ENCODE peak calls at places on chromosome 2, in four cellular contexts. R is left lung, B is epithelial cell of esophagus, L is BJ. G is an unnamed sample.

GRCh38 chr2:960064-960736 is 9.6 kb downstream of the SNTG2 start:
- DNase-seq in L (no peak), R (no peak), B (no peak), G (no peak)

GRCh38 chr2:240387669-240388358 is 47.6 kb upstream of the GPC1 start:
- DNase-seq in L (peak), B (peak), R (peak), G (peak)

GRCh38 chr2:231260442-231260841 is 62.0 kb downstream of the ARMC9 start:
- DNase-seq in R (no peak), B (no peak), L (no peak), G (no peak)

GRCh38 chr2:151886235-151886634 is 58.0 kb upstream of the ARL5A start:
- DNase-seq in B (peak), R (no peak), L (no peak), G (no peak)

GRCh38 chr2:120780402-120780801 is 44.7 kb downstream of the GLI2 start:
- DNase-seq in R (peak), L (no peak), B (no peak), G (no peak)

GRCh38 chr2:9984861-9985480 is 33.5 kb downstream of the GRHL1 start:
- DNase-seq in R (no peak), B (no peak), L (peak), G (no peak)

GRCh38 chr2:241967745-241968144 is 98.2 kb downstream of the RTP5 start:
- DNase-seq in L (no peak), B (no peak), R (no peak), G (no peak)

GRCh38 chr2:203861607-203862006 is 6.0 kb upstream of the CTLA4 start:
- DNase-seq in L (no peak), B (no peak), R (no peak), G (no peak)

GRCh38 chr2:65434592-65435241 is 2.3 kb upstream of the SPRED2 start:
- DNase-seq in R (no peak), B (no peak), L (no peak), G (no peak)

GRCh38 chr2:96773922-96774321 is 13.2 kb downstream of the CNNM4 start:
- DNase-seq in L (no peak), R (no peak), B (no peak), G (no peak)

GRCh38 chr2:143513081-143513480 is 383.9 kb downstream of the ARHGAP15 start:
- DNase-seq in L (peak), B (peak), R (no peak), G (peak)

GRCh38 chr2:44033947-44034346 is 38.2 kb upstream of the LRPPRC start:
- DNase-seq in L (no peak), R (no peak), B (no peak), G (no peak)

GRCh38 chr2:104867351-104868080 is 13.6 kb downstream of the POU3F3 start:
- DNase-seq in L (no peak), B (no peak), R (peak), G (no peak)

GRCh38 chr2:102147935-102148334 is 5.4 kb downstream of the IL1R1 start:
- DNase-seq in L (no peak), R (no peak), B (no peak), G (no peak)

GRCh38 chr2:173136614-173137013 is 61.0 kb downstream of the MAP3K20 start:
- DNase-seq in L (no peak), R (no peak), B (no peak), G (no peak)

GRCh38 chr2:75560768-75561565 is at the start of gene EVA1A:
- DNase-seq in R (peak), L (peak), B (peak), G (no peak)

GRCh38 chr2:191382801-191383200 is 137.6 kb downstream of the MYO1B start:
- DNase-seq in L (no peak), B (peak), R (no peak), G (peak)

GRCh38 chr2:179817181-179817841 is 44.1 kb downstream of the ZNF385B start:
- DNase-seq in L (no peak), B (no peak), R (no peak), G (no peak)

GRCh38 chr2:81658227-81658626 is 1353.7 kb upstream of the LRRTM1 start:
- DNase-seq in R (no peak), L (no peak), B (peak), G (no peak)

GRCh38 chr2:67037655-67038054 is 359.5 kb upstream of the ETAA1 start:
- DNase-seq in B (no peak), L (no peak), R (no peak), G (no peak)

GRCh38 chr2:113234721-113235346 is 43.9 kb downstream of the PAX8 start:
- DNase-seq in R (no peak), L (no peak), B (no peak), G (no peak)
- TF ChIP-seq CTCF in R (no peak), L (no peak), B (no peak), G (no peak)

DNA sequence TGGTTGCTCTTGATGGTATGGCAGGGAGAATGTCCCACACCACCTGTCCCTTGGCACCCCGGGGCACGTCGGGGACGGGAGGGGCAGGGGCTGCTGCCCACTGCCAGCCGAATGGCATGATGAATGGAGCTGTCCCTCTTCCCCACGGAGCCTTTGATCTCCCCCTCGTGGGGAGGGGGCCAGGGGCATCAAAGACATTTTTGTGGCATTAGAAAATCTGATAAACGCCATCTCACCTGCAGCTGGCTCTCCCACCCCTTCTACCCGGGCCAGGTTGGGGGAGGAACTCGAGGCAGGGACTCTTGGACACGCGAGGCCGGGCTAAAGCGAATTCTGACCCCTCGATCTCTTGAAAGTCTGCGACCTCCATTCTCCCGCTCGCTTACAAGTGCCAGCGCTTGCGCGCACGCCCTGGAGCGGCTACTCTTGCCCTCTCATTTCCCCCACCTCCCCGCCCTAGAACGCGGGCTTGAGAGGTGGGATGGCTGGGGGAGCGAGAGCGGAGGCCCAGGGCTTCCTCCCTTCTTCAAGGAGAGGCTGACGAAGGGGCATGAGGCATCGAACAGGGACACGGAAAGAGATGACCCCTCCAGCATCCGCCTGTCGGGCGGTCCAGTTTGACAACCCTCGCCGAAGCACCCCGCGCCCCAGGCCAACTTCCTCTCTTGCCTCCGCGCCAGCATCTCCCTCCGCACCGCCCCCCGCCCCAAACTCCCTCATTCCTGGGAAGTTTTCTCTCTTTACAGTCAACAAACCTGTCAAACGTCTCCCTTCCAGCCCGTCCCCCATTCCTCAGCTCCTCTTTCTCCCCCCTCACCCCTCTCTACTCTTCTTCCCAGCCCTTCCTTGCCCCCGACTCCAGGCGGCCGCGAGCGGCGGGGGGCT is 692 bp upstream of the WNT6 start:
- DNase-seq in B (no peak), R (no peak), L (no peak), G (no peak)
- H3K4me3 ChIP-seq in B (no peak), R (peak), L (no peak), G (no peak)

DNA sequence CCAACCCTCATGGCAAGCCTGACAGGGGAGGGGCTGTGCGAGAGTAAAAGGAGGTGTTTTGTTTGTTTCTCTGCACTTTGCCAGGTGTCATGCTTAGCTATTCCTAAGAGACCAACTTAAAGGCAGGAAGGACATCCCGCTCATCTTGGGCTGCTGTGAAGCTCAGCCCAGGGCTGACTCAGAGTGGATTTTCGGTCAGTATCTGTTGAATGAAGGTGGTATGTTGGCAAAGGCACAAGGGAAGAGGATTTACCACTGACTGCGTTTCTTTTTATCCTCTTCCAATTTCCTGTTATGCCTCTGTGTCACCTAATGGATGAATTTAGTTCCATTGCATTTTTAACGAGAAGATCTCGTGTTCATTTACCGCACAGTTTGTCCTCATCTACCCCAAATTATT is 18.9 kb downstream of the TRPM8 start:
- DNase-seq in R (no peak), L (no peak), B (no peak), G (no peak)
- TF ChIP-seq CTCF in R (no peak), L (no peak), B (no peak), G (no peak)

GRCh38 chr2:124476291-124476690 is 451.2 kb downstream of the CNTNAP5 start:
- DNase-seq in R (no peak), B (no peak), L (no peak), G (no peak)
- H3K4me3 ChIP-seq in R (no peak), B (no peak), L (no peak), G (no peak)

GRCh38 chr2:222483513-222484039 is 59.2 kb downstream of the SGPP2 start:
- DNase-seq in R (no peak), L (no peak), B (no peak), G (no peak)
- TF ChIP-seq CTCF in R (no peak), L (no peak), B (peak), G (no peak)

GRCh38 chr2:70985283-70985688 is 6.9 kb downstream of the ANKRD53 start:
- DNase-seq in B (no peak), L (no peak), R (no peak), G (no peak)

GRCh38 chr2:70985956-70986355 is 7.5 kb downstream of the ANKRD53 start:
- DNase-seq in L (no peak), B (no peak), R (no peak), G (no peak)

GRCh38 chr2:70984228-70984575 is 5.8 kb downstream of the ANKRD53 start:
- DNase-seq in B (no peak), L (no peak), R (no peak), G (no peak)

GRCh38 chr2:70983506-70984227 is 5.2 kb downstream of the ANKRD53 start:
- DNase-seq in L (no peak), B (no peak), R (no peak), G (no peak)

GRCh38 chr2:70984576-70985282 is 6.3 kb downstream of the ANKRD53 start:
- DNase-seq in R (peak), L (no peak), B (peak), G (peak)
- H3K4me3 ChIP-seq in R (no peak), L (no peak), B (no peak), G (no peak)

G was measured in HFF-Myc.